ENCODE peak calls at places on chromosomes 7 and 10, in ten cellular contexts. W is IMR-90, C is fibroblast of lung, T is neuronal stem cell, G is OCI-LY7, U is A549, A is K562, N is GM23338, V is keratinocyte, I is GM23248. L is an unnamed sample.

GRCh38 chr7:39588401-39588800 is 22.2 kb downstream of the YAE1 start:
- DNase-seq in W (peak; percentile 40), C (no peak), T (no peak), G (no peak), U (no peak), A (no peak), N (no peak), V (no peak), I (no peak), L (no peak)

GRCh38 chr10:3852147-3852904 is 67.3 kb upstream of the KLF6 start:
- DNase-seq in W (peak; percentile 99), C (peak; percentile 99), T (no peak), G (no peak), U (peak; percentile 94), A (peak; percentile 62), N (peak; percentile 26), V (peak; percentile 99), I (peak; percentile 99), L (peak; percentile 46)

GRCh38 chr10:96904648-96905047 is 72.5 kb downstream of the LCOR start:
- DNase-seq in W (no peak), C (no peak), T (no peak), G (no peak), U (no peak), A (no peak), N (no peak), V (no peak), I (no peak), L (no peak)

GRCh38 chr7:4700577-4701235 is 18.6 kb downstream of the FOXK1 start:
- DNase-seq in W (peak; percentile 100), C (peak; percentile 91), T (no peak), G (no peak), U (no peak), A (no peak), N (no peak), V (no peak), I (peak; percentile 96), L (no peak)

GRCh38 chr10:24952701-24953349 is 419 bp upstream of the PRTFDC1 start:
- DNase-seq in W (peak; percentile 56), C (peak; percentile 72), T (peak; percentile 57), G (no peak), U (peak; percentile 57), A (peak; percentile 80), N (peak; percentile 79), V (peak; percentile 25), I (peak; percentile 92), L (peak; percentile 70)

GRCh38 chr10:112519129-112519761 is 72.2 kb downstream of the VTI1A start:
- DNase-seq in W (no peak), C (no peak), T (no peak), G (no peak), U (no peak), A (no peak), N (no peak), V (peak; percentile 25), I (no peak), L (no peak)

GRCh38 chr10:63542835-63543575 is 21.8 kb downstream of the REEP3 start:
- DNase-seq in W (peak; percentile 35), C (peak; percentile 36), T (no peak), G (no peak), U (no peak), A (no peak), N (no peak), V (no peak), I (peak; percentile 63), L (no peak)

GRCh38 chr10:3103646-3104045 is 36.3 kb downstream of the PFKP start:
- DNase-seq in W (no peak), C (no peak), T (no peak), G (no peak), U (no peak), A (no peak), N (no peak), V (no peak), I (no peak), L (no peak)

GRCh38 chr10:49367600-49367999 is 28.3 kb downstream of the DRGX start:
- DNase-seq in W (no peak), C (no peak), T (no peak), G (no peak), U (no peak), A (no peak), N (peak; percentile 26), V (no peak), I (peak; percentile 25), L (no peak)

GRCh38 chr7:44995555-44996493 is 4.2 kb upstream of the CCM2 start:
- DNase-seq in W (no peak), C (no peak), T (no peak), G (peak; percentile 74), U (no peak), A (no peak), N (no peak), V (no peak), I (no peak), L (no peak)

GRCh38 chr7:112105584-112106540 is 100.3 kb downstream of the DOCK4 start:
- DNase-seq in W (no peak), C (no peak), T (no peak), G (no peak), U (no peak), A (no peak), N (no peak), V (no peak), I (no peak), L (no peak)

GRCh38 chr7:14073543-14073942 is 84.1 kb upstream of the ETV1 start:
- DNase-seq in W (no peak), C (no peak), T (no peak), G (no peak), U (no peak), A (no peak), N (no peak), V (no peak), I (no peak), L (no peak)

GRCh38 chr7:28419717-28420116 is 7.4 kb downstream of the CREB5 start:
- DNase-seq in W (peak; percentile 98), C (peak; percentile 99), T (no peak), G (no peak), U (no peak), A (no peak), N (no peak), V (no peak), I (peak; percentile 96), L (no peak)

GRCh38 chr7:84188811-84189405 is 5.7 kb downstream of the SEMA3A start:
- DNase-seq in W (peak; percentile 32), C (peak; percentile 69), T (no peak), G (no peak), U (no peak), A (no peak), N (no peak), V (no peak), I (peak; percentile 46), L (no peak)

GRCh38 chr7:42722726-42723125 is 189.1 kb downstream of the C7orf25 start:
- DNase-seq in W (no peak), C (peak; percentile 20), T (no peak), G (no peak), U (no peak), A (no peak), N (peak; percentile 17), V (no peak), I (no peak), L (no peak)

GRCh38 chr10:70378122-70378521 is 4.3 kb downstream of the LRRC20 start:
- DNase-seq in W (peak; percentile 95), C (peak; percentile 80), T (no peak), G (no peak), U (peak; percentile 49), A (no peak), N (no peak), V (peak; percentile 85), I (peak; percentile 86), L (no peak)

GRCh38 chr7:101804642-101805401 is 12.6 kb upstream of the CUX1 start:
- DNase-seq in W (no peak), C (no peak), T (no peak), G (peak; percentile 72), U (peak; percentile 49), A (peak; percentile 63), N (peak; percentile 86), V (no peak), I (peak; percentile 42), L (no peak)

GRCh38 chr10:118116555-118117311 is 70.0 kb upstream of the RAB11FIP2 start:
- DNase-seq in W (no peak), C (no peak), T (no peak), G (no peak), U (no peak), A (no peak), N (no peak), V (no peak), I (no peak), L (no peak)

GRCh38 chr7:93980744-93981479 is 23.2 kb downstream of the BET1 start:
- DNase-seq in W (peak; percentile 40), C (no peak), T (no peak), G (no peak), U (no peak), A (no peak), N (no peak), V (no peak), I (no peak), L (no peak)
- H3K4me2 ChIP-seq in W (no peak overlapping the region), C (no peak overlapping the region), T (no peak overlapping the region), G (peak overlapping the region; percentile 52), U (no peak overlapping the region), A (no peak overlapping the region), N (peak overlapping the region; percentile 6), V (no peak overlapping the region), I (no peak overlapping the region), L (no peak overlapping the region)

DNA sequence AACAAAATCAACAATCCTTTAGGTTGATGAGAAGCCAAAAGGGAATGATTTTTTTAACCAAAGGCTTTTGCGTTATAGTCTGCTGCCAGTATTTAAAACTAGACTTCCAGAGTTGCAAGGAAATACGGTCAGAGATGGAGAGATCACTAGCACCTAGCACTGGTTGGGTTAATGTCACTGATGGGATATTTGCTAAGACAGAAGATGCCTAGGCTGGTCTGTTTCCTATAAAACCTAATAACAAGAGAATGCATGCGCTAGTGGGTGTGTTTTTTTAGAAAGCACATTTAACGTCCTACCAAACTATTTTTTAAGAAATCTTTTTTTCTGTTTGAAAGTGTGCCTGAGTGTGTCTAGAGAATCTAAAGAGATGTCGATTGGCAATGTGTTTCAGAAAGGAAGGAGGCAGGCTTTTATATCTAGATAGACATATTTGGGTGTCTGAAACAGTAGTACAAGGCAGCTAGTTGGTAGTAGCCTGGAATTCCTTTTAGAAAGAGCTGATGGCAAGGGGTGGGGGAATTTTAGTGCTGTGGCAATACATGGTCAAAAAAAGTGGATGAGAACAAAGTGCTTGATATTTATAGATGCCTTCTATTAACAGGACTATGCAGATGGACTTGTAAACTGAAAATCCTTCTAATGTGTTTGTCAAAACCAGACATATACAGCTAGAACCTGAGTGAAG is 876 bp downstream of the CALD1 start:
- DNase-seq in W (no peak), C (peak; percentile 43), T (no peak), G (no peak), U (no peak), A (no peak), N (no peak), V (no peak), I (peak; percentile 31), L (no peak)
- H3K27ac ChIP-seq in W (peak overlapping the region; percentile 86), C (peak overlapping the region; percentile 79), T (no peak overlapping the region), G (no peak overlapping the region), U (peak overlapping the region; percentile 80), A (no peak overlapping the region), N (peak overlapping the region; percentile 96), V (peak overlapping the region; percentile 86), I (peak overlapping the region; percentile 76), L (no peak overlapping the region)

GRCh38 chr10:88992945-88993537 is 2.4 kb downstream of the FAS start:
- DNase-seq in W (peak; percentile 54), C (peak; percentile 51), T (no peak), G (no peak), U (no peak), A (no peak), N (peak; percentile 32), V (no peak), I (peak; percentile 64), L (no peak)
- H3K4me2 ChIP-seq in W (peak overlapping the region; percentile 79), C (peak overlapping the region; percentile 95), T (no peak overlapping the region), G (peak overlapping the region; percentile 85), U (peak overlapping the region; percentile 88), A (no peak overlapping the region), N (peak overlapping the region; percentile 40), V (peak overlapping the region; percentile 98), I (peak overlapping the region; percentile 99), L (peak overlapping the region; percentile 97)

GRCh38 chr7:128364166-128364565 is 2.7 kb upstream of the PRRT4 start:
- DNase-seq in W (no peak), C (no peak), T (no peak), G (no peak), U (no peak), A (no peak), N (no peak), V (no peak), I (no peak), L (no peak)
- H3K27ac ChIP-seq in W (no peak overlapping the region), C (no peak overlapping the region), T (no peak overlapping the region), G (no peak overlapping the region), U (no peak overlapping the region), A (no peak overlapping the region), N (no peak overlapping the region), V (no peak overlapping the region), I (no peak overlapping the region), L (no peak overlapping the region)

L was measured in DND-41.